ENCODE peak calls at places on chromosomes 13 and 19, in eight cellular contexts. K is myocyte; S is KG1; V is T-helper 9 cell; U is kidney epithelial cell; T is osteocyte; M is stimulated activated CD4-positive, alpha-beta T cell treated with anti-CD3 and anti-CD28 coated beads, Interleukin-2, amount 100 ng/mL, for 48 hours; E is AG09309. B is an unnamed sample.

GRCh38 chr13:51453959-51454703 is 1.3 kb upstream of the INTS6 start:
- DNase-seq in K (peak; percentile 26), S (no peak), V (peak; percentile 15), U (no peak), T (no peak), M (peak; percentile 31), E (no peak), B (no peak)

GRCh38 chr19:17605761-17606745 is 50.6 kb downstream of the COLGALT1 start:
- DNase-seq in K (peak; percentile 18), S (peak; percentile 61), V (peak; percentile 72), U (peak; percentile 38), T (peak; percentile 95), M (peak; percentile 65), E (no peak), B (peak; percentile 89)

GRCh38 chr13:73991384-73991783 is 142.8 kb downstream of the KLF12 start:
- DNase-seq in K (no peak), S (no peak), V (no peak), U (no peak), T (no peak), M (no peak), E (no peak), B (no peak)

GRCh38 chr13:50386527-50387123 is 371.4 kb downstream of the KCNRG start:
- DNase-seq in K (peak; percentile 87), S (no peak), V (no peak), U (no peak), T (no peak), M (no peak), E (peak; percentile 61), B (no peak)

GRCh38 chr13:100630564-100630963 is 42.0 kb upstream of the GGACT start:
- DNase-seq in K (no peak), S (no peak), V (no peak), U (no peak), T (no peak), M (no peak), E (no peak), B (no peak)

GRCh38 chr19:5447700-5448311 is 7.4 kb upstream of the ZNRF4 start:
- DNase-seq in K (peak; percentile 53), S (no peak), V (no peak), U (no peak), T (no peak), M (no peak), E (no peak), B (no peak)

GRCh38 chr19:46860846-46861690 is at the start of gene ARHGAP35:
- DNase-seq in K (no peak), S (no peak), V (peak; percentile 77), U (no peak), T (no peak), M (no peak), E (no peak), B (no peak)

GRCh38 chr13:45231722-45232121 is 30.9 kb upstream of the KCTD4 start:
- DNase-seq in K (peak; percentile 24), S (no peak), V (no peak), U (no peak), T (no peak), M (no peak), E (no peak), B (no peak)

B was measured in type B pancreatic cell.